ENCODE peak calls at places on chromosome 14, in seven cellular contexts. U is GM12878, A is SK-N-SH, C is H1, Z is K562, F is HCT116, K is HepG2. J is an unnamed sample.

GRCh38 chr14:95891742-95892141 is 15.1 kb downstream of the TUNAR start:
- DNase-seq in Z (no peak), F (peak; percentile 60), K (no peak), U (no peak), A (no peak), C (no peak), J (no peak)

GRCh38 chr14:97246648-97247047 is 449.5 kb downstream of the VRK1 start:
- DNase-seq in U (no peak), K (no peak), A (no peak), F (no peak), C (no peak), Z (no peak), J (no peak)

GRCh38 chr14:105419305-105420091 is at the start of gene MTA1:
- DNase-seq in A (peak; percentile 86), C (no peak), F (no peak), Z (peak; percentile 78), U (no peak), K (peak; percentile 35), J (peak; percentile 61)

GRCh38 chr14:30223385-30223785 is 295.7 kb upstream of the PRKD1 start:
- DNase-seq in U (no peak), F (peak; percentile 10), A (no peak), C (no peak), K (peak; percentile 71), Z (no peak), J (peak; percentile 23)

GRCh38 chr14:58789756-58790155 is 152.0 kb downstream of the DACT1 start:
- DNase-seq in K (no peak), A (no peak), U (no peak), Z (no peak), F (no peak), C (no peak), J (no peak)

GRCh38 chr14:66247662-66248061 is 238.5 kb upstream of the CCDC196 start:
- DNase-seq in Z (no peak), F (no peak), U (no peak), A (peak; percentile 35), K (no peak), C (no peak), J (no peak)

GRCh38 chr14:78010688-78011087 is 159.5 kb upstream of the NRXN3 start:
- DNase-seq in A (no peak), K (no peak), F (no peak), U (no peak), C (no peak), Z (no peak), J (no peak)

GRCh38 chr14:34301107-34301734 is 160.8 kb downstream of the SPTSSA start:
- DNase-seq in K (peak; percentile 54), F (peak; percentile 28), Z (peak; percentile 28), C (no peak), A (peak; percentile 49), U (peak; percentile 7), J (peak; percentile 82)

GRCh38 chr14:92288994-92289393 is 34.0 kb upstream of the SLC24A4 start:
- DNase-seq in U (no peak), F (no peak), K (no peak), C (no peak), Z (no peak), A (no peak), J (no peak)

GRCh38 chr14:21749306-21749868 is 75.8 kb upstream of the OR4E1 start:
- DNase-seq in A (no peak), Z (no peak), F (no peak), K (no peak), C (no peak), U (no peak), J (no peak)

GRCh38 chr14:37594916-37595808 is at the start of the genes FOXA1 and TTC6:
- DNase-seq in F (peak; percentile 31), A (peak; percentile 40), U (no peak), C (no peak), Z (peak; percentile 58), K (peak; percentile 96), J (peak; percentile 95)

GRCh38 chr14:96852823-96853422 is 55.7 kb downstream of the VRK1 start:
- DNase-seq in Z (peak; percentile 27), A (peak; percentile 16), K (peak; percentile 18), C (no peak), F (peak; percentile 26), U (peak; percentile 4), J (peak; percentile 58)

GRCh38 chr14:99597911-99598600 is 6.0 kb downstream of the CCDC85C start:
- DNase-seq in Z (no peak), A (no peak), K (no peak), C (no peak), F (no peak), U (no peak), J (no peak)

GRCh38 chr14:39102265-39102968 is 618 bp downstream of the SEC23A start:
- DNase-seq in F (no peak), C (no peak), A (no peak), Z (no peak), K (peak; percentile 98), U (no peak), J (no peak)

GRCh38 chr14:65169351-65169750 is 67.0 kb upstream of the MAX start:
- DNase-seq in U (peak; percentile 91), Z (no peak), K (no peak), C (no peak), A (no peak), F (no peak), J (no peak)
- TF ChIP-seq JUND in U (no peak), Z (no peak), K (no peak), C (no peak), A (no peak), F (no peak), J (no peak)

GRCh38 chr14:75334191-75335051 is 55.8 kb downstream of the FOS start:
- DNase-seq in K (no peak), U (peak; percentile 28), F (no peak), Z (no peak), C (no peak), A (no peak), J (no peak)
- TF ChIP-seq JUND in K (no peak), U (no peak), F (no peak), Z (no peak), C (no peak), A (no peak), J (no peak)

GRCh38 chr14:51750542-51750941 is 98.8 kb downstream of the FRMD6 start:
- DNase-seq in C (peak; percentile 43), A (peak; percentile 8), F (peak; percentile 19), K (peak; percentile 25), Z (no peak), U (no peak), J (peak; percentile 34)
- TF ChIP-seq JUND in C (no peak), A (no peak), F (no peak), K (no peak), Z (no peak), U (no peak), J (no peak)

DNA sequence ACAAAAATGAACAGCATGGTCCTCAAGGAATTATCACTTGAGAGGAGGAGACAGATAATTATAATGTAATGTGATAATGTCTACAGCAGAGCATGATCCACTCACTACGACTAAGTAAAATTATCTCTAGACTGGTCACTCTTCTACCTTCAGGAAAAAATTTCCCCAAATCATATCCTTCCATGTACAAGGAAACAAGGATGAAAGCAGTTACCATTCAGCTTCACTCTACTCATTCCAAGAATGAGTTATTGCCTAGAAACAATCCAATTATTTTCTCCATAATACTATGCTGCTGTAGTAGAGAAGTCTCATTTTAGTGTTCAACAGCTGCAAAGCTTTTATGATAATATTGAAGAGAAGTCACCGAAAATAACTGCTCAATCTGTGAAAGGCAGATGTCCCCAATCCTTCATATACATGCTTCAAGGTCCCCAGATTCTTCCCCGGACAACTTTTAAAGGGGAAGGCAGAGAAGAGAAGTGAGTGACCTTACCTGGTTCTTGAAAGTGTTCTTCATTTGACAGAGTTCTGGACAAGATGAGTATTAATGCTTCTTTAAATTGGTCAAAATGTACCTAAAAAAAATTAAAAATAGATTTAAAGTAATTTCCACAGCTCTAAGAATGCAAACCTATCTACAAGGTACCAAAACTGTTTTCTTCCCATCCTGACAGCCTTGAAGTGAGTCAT is 24.6 kb downstream of the NIN start:
- DNase-seq in U (no peak), Z (no peak), K (no peak), A (no peak), C (no peak), F (no peak), J (no peak)
- TF ChIP-seq JUND in U (no peak), Z (no peak), K (no peak), A (no peak), C (no peak), F (no peak), J (no peak)

DNA sequence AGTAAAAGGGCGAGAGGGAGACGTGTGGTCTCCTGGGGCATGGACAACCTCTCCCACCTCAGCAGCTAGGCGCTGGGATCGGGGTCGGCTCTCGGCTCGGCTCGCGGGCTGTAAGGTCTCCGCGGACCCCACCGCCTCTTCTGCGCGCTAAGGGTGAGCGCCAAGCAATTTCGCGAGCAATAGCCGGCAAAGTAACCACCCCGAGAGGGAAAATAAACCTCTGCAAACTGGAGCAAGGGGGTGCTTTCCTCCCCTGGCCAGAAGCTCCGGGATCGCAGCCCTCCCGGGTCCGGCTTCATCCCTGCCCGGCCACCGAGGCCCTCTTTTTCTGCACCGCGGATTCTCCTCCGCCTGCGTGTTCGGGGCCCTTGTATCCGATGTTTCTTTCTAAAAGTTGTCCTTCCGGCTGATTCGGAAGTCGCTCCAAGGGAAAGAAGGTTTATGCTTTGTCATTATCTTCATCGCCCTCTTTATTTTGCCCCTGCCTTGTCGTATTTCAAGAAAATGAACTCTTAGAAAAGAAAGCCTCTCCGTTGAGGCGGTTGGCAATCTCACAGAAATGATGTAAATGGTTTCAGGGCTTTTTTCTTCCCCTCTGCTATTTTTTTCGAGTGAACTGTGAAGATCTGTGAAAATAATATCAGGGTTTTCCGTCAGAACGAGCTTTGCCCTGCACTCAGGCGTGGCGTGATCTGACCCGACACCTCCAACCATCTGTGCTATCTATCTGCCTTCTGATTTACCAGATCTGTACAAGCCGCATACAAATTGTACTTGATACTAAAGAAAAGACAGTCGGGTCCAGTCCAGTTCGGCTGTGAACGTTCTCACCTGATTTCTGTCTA is 1.7 kb upstream of the SIX6 start:
- DNase-seq in A (peak; percentile 41), K (no peak), Z (no peak), C (no peak), F (no peak), U (no peak), J (no peak)
- TF ChIP-seq JUND in A (no peak), K (no peak), Z (no peak), C (no peak), F (no peak), U (no peak), J (no peak)

DNA sequence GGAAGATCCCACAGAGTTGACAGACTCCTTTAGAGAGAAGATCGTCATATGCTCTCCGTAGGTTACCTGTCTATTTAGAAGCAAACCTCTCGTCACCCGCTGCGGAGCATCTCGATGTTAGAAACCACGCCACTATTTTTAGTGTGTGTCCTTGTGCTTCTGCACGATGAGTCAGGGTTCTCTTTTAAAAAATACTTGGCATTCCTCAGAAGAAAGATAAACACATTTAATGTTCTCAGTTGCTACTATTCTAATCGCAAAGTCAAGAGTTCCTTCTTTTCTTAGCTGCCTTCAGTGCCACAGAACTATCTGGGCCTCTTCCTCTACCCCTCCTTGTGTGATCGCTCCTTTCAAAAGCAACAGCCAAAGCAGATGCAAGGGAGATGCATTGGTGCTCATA is 192.4 kb downstream of the PELI2 start:
- DNase-seq in F (no peak), Z (no peak), A (no peak), U (no peak), C (no peak), K (no peak), J (no peak)
- TF ChIP-seq JUND in F (no peak), Z (no peak), A (no peak), U (no peak), C (no peak), K (no peak), J (no peak)

DNA sequence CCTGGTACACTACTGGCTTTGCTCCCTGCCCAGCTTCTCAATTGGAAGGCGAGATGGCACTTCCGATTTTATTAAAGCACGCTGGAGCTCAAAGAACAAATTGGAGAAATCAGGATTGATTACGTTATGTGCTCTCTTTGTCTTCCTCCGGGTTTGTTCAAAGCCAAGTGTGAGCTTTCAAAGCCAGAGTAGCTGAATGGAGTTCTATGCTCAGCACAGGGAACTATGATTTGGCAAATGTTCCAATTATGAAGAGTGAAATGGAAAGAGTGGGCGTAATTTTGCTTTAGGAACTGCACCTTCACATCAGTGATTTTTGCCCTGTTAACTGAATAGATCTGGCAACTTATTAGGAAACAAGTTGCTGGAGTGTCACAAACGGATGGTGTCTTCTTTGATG is 72.4 kb downstream of the FLRT2 start:
- DNase-seq in Z (no peak), U (no peak), F (no peak), K (no peak), A (no peak), C (no peak), J (no peak)
- TF ChIP-seq JUND in Z (no peak), U (no peak), F (no peak), K (no peak), A (no peak), C (no peak), J (no peak)

J was measured in T47D.